ENCODE peak calls at places on chromosome 9, in seven cellular contexts. L is OCI-LY7, C is hepatocyte, K is GM23248, F is PC-3, S is HCT116, B is SK-N-SH. Y is an unnamed sample. For H3K9me3, H4K20me1 and H3K9me2, the result is how much of the 10 kb centered on the place peaks cover.

GRCh38 chr9:38227061-38227540 is 158.1 kb upstream of the SHB start:
- DNase-seq in L (peak), C (peak), K (peak), F (peak), S (no peak), B (peak), Y (peak)

GRCh38 chr9:97038909-97039781 is at the start of gene CTSV:
- DNase-seq in L (peak), C (peak), K (peak), F (peak), S (peak), B (peak), Y (peak)

GRCh38 chr9:120770923-120771322 is 22.3 kb downstream of the FBXW2 start:
- DNase-seq in L (no peak), C (no peak), K (no peak), F (no peak), S (no peak), B (no peak), Y (no peak)

GRCh38 chr9:69672828-69673640 is 863 bp upstream of the APBA1 start:
- DNase-seq in L (peak), C (peak), K (peak), F (peak), S (peak), B (peak), Y (peak)

GRCh38 chr9:116589392-116590354 is 97.4 kb upstream of the TRIM32 start:
- DNase-seq in L (peak), C (peak), K (peak), F (peak), S (peak), B (peak), Y (peak)

GRCh38 chr9:113682297-113682771 is 193.8 kb upstream of the ZNF618 start:
- DNase-seq in L (peak), C (peak), K (peak), F (peak), S (peak), B (peak), Y (peak)

GRCh38 chr9:108972626-108973209 is 38.5 kb downstream of the ABITRAM start:
- DNase-seq in L (no peak), C (no peak), K (peak), F (no peak), S (no peak), B (no peak), Y (no peak)

GRCh38 chr9:117772960-117773359 is 68.8 kb downstream of the TLR4 start:
- DNase-seq in L (no peak), C (peak), K (peak), F (no peak), S (no peak), B (no peak), Y (no peak)

GRCh38 chr9:94921072-94921471 is 194.6 kb downstream of the AOPEP start:
- DNase-seq in L (no peak), C (peak), K (peak), F (peak), S (no peak), B (no peak), Y (no peak)

GRCh38 chr9:89153618-89154017 is 25.0 kb downstream of the SHC3 start:
- DNase-seq in L (no peak), C (no peak), K (peak), F (peak), S (peak), B (no peak), Y (no peak)

DNA sequence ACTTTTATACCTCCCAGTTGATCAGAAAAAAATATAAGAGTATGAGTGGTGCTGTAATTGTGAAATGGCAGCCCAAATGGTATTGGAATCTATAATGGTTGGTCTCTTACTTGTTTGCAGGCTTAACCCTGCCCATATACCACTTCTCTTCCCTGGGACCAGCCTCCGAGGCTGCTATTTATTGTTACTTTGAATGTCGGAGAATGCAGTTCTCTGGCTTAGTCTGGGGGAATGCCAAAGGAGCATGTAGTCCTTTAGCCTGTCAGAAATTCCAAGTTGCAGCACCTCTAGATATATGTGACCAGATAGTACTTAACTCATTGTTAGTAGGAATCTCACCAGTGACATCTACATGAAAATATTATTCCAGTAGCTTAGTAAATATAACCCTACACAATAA is 47.5 kb downstream of the SLC44A1 start:
- DNase-seq in L (no peak), C (no peak), K (no peak), F (no peak), S (no peak), B (no peak), Y (no peak)
- H3K9me3 ChIP-seq in L (under half), C (under half), K (under half), F (under half), S (under half), B (under half), Y (under half)

GRCh38 chr9:124392855-124393460 is 22.3 kb downstream of the PSMB7 start:
- DNase-seq in L (peak), C (no peak), K (peak), F (peak), S (peak), B (peak), Y (no peak)
- H4K20me1 ChIP-seq in L (under half), C (half or more), K (under half), F (half or more), S (under half), B (half or more), Y (under half)

GRCh38 chr9:82893549-82893948 is 169.4 kb downstream of the RASEF start:
- DNase-seq in L (no peak), C (no peak), K (no peak), F (no peak), S (no peak), B (no peak), Y (no peak)
- H3K9me2 ChIP-seq in L (under half), C (under half), K (under half), F (under half), S (under half), B (under half), Y (under half)

GRCh38 chr9:135129137-135129695 is 41.7 kb downstream of the OLFM1 start:
- DNase-seq in L (no peak), C (no peak), K (no peak), F (no peak), S (no peak), B (no peak), Y (no peak)

GRCh38 chr9:135130266-135130976 is 43.0 kb downstream of the OLFM1 start:
- DNase-seq in L (no peak), C (no peak), K (peak), F (no peak), S (peak), B (no peak), Y (peak)

GRCh38 chr9:135134253-135135028 is 47.0 kb downstream of the OLFM1 start:
- DNase-seq in L (no peak), C (no peak), K (no peak), F (no peak), S (no peak), B (peak), Y (no peak)

GRCh38 chr9:135132008-135132407 is 44.5 kb downstream of the OLFM1 start:
- DNase-seq in L (no peak), C (no peak), K (no peak), F (no peak), S (no peak), B (no peak), Y (no peak)

GRCh38 chr9:135131488-135131887 is 44.0 kb downstream of the OLFM1 start:
- DNase-seq in L (no peak), C (no peak), K (no peak), F (no peak), S (no peak), B (no peak), Y (no peak)
- H3K9me3 ChIP-seq in L (under half), C (under half), K (under half), F (under half), S (under half), B (under half), Y (under half)

GRCh38 chr9:105661011-105661410 is 1.2 kb upstream of the TAL2 start:
- DNase-seq in L (no peak), C (no peak), K (no peak), F (no peak), S (no peak), B (no peak), Y (no peak)
- H4K20me1 ChIP-seq in L (under half), C (under half), K (under half), F (under half), S (under half), B (under half), Y (under half)

DNA sequence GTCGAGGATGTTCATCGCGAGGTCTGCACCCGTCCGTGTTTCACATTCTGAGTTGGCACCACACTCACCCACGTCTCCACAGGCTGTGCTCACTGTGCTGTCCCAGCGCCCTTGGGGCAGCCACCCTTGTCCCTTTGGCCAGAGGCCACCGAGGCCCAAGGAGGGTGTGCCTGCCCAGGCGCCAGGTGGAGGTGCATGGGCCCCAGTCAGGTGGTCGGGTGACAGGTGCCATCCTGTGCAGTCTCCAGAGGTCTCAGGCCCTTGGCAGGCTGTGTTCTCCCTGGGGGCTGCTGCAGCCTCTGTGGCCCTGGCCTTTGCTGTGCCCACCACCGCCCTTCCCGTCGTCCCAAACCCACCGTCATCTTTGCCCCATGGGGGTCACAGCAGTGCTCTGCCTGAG is 12.4 kb downstream of the MAN1B1 start:
- DNase-seq in L (no peak), C (no peak), K (no peak), F (no peak), S (no peak), B (no peak), Y (no peak)
- H3K9me2 ChIP-seq in L (under half), C (under half), K (under half), F (under half), S (under half), B (under half), Y (under half)

Y was measured in MM.1S.